ENCODE peak calls at places on chromosomes 6 and 20, in seven cellular contexts. C is lower leg skin, N is fibroblast of mammary gland, I is AG04450, H is cardiac muscle cell, V is thoracic aorta, Y is bronchial epithelial cell. D is an unnamed sample.
A peak's percentile ranks its signal among the peaks of the same experiment; 100 is the strongest.

GRCh38 chr20:5390719-5391118 is 74.0 kb upstream of the PROKR2 start:
- DNase-seq in C (no peak), N (no peak), I (no peak), H (no peak), V (no peak), Y (no peak), D (no peak)

GRCh38 chr6:83872386-83873118 is 13.1 kb downstream of the CYB5R4 start:
- DNase-seq in C (no peak), N (no peak), I (no peak), H (peak; percentile 46), V (no peak), Y (no peak), D (no peak)

GRCh38 chr6:130020106-130020851 is 1.9 kb downstream of the L3MBTL3 start:
- DNase-seq in C (no peak), N (no peak), I (no peak), H (peak; percentile 11), V (no peak), Y (no peak), D (no peak)

GRCh38 chr20:50870572-50871161 is 60.6 kb downstream of the ADNP start:
- DNase-seq in C (no peak), N (no peak), I (no peak), H (peak; percentile 61), V (no peak), Y (no peak), D (peak; percentile 18)

GRCh38 chr6:118748311-118749062 is 97.1 kb upstream of the CEP85L start:
- DNase-seq in C (no peak), N (peak; percentile 65), I (no peak), H (peak; percentile 38), V (no peak), Y (peak; percentile 40), D (peak; percentile 47)

GRCh38 chr6:46674410-46674809 is 13.3 kb upstream of the TDRD6 start:
- DNase-seq in C (no peak), N (no peak), I (no peak), H (no peak), V (no peak), Y (no peak), D (no peak)

GRCh38 chr6:11221623-11222384 is 10.7 kb downstream of the NEDD9 start:
- DNase-seq in C (no peak), N (no peak), I (no peak), H (no peak), V (no peak), Y (peak; percentile 63), D (no peak)

GRCh38 chr6:123074616-123075015 is 78.6 kb downstream of the CLVS2 start:
- DNase-seq in C (no peak), N (no peak), I (no peak), H (no peak), V (no peak), Y (peak; percentile 61), D (no peak)

GRCh38 chr20:61391812-61392520 is 139.9 kb downstream of the CDH4 start:
- DNase-seq in C (no peak), N (peak; percentile 32), I (no peak), H (no peak), V (no peak), Y (peak; percentile 5), D (no peak)

GRCh38 chr6:16544006-16544405 is 217.3 kb downstream of the ATXN1 start:
- DNase-seq in C (no peak), N (peak; percentile 54), I (no peak), H (peak; percentile 67), V (no peak), Y (no peak), D (peak; percentile 31)

GRCh38 chr6:37483917-37484785 is 15.5 kb downstream of the CCDC167 start:
- DNase-seq in C (no peak), N (peak; percentile 38), I (no peak), H (peak; percentile 53), V (no peak), Y (peak; percentile 19), D (no peak)

GRCh38 chr6:23446394-23447001 is 679.5 kb upstream of the NRSN1 start:
- DNase-seq in C (no peak), N (peak; percentile 58), I (peak; percentile 45), H (peak; percentile 73), V (no peak), Y (peak; percentile 57), D (peak; percentile 25)

GRCh38 chr20:41316602-41317535 is 662 bp downstream of the ZHX3 start:
- DNase-seq in C (peak; percentile 78), N (peak; percentile 91), I (peak; percentile 80), H (peak; percentile 76), V (peak; percentile 40), Y (peak; percentile 79), D (no peak)

GRCh38 chr20:7853493-7853892 is 86.8 kb downstream of the HAO1 start:
- DNase-seq in C (no peak), N (peak; percentile 63), I (no peak), H (no peak), V (no peak), Y (peak; percentile 69), D (no peak)

GRCh38 chr20:51712501-51713212 is 55.5 kb downstream of the ATP9A start:
- DNase-seq in C (no peak), N (peak; percentile 30), I (no peak), H (peak; percentile 57), V (no peak), Y (peak; percentile 15), D (no peak)

GRCh38 chr6:40160826-40161225 is 226.6 kb upstream of the MOCS1 start:
- DNase-seq in C (no peak), N (no peak), I (no peak), H (no peak), V (no peak), Y (peak; percentile 29), D (no peak)

GRCh38 chr6:133202610-133203343 is 38.4 kb upstream of the EYA4 start:
- DNase-seq in C (no peak), N (peak; percentile 64), I (peak; percentile 46), H (peak; percentile 5), V (no peak), Y (peak; percentile 45), D (peak; percentile 47)

GRCh38 chr20:12591949-12592470 is 416.8 kb upstream of the SPTLC3 start:
- DNase-seq in C (no peak), N (no peak), I (no peak), H (no peak), V (no peak), Y (no peak), D (no peak)

GRCh38 chr6:160398674-160399271 is 50.6 kb downstream of the SLC22A3 start:
- DNase-seq in C (no peak), N (peak; percentile 69), I (no peak), H (peak; percentile 52), V (no peak), Y (peak; percentile 79), D (no peak)

GRCh38 chr20:728022-728944 is 40.0 kb downstream of the SLC52A3 start:
- DNase-seq in C (no peak), N (peak; percentile 22), I (no peak), H (peak; percentile 44), V (no peak), Y (peak; percentile 7), D (no peak)

GRCh38 chr6:106747139-106747538 is 117.8 kb downstream of the QRSL1 start:
- DNase-seq in C (no peak), N (no peak), I (no peak), H (no peak), V (no peak), Y (peak; percentile 92), D (no peak)

GRCh38 chr20:60363698-60364097 is 405.5 kb downstream of the CDH26 start:
- DNase-seq in C (no peak), N (no peak), I (no peak), H (no peak), V (no peak), Y (no peak), D (no peak)

GRCh38 chr20:47557218-47557617 is 55.5 kb downstream of the NCOA3 start:
- DNase-seq in C (no peak), N (no peak), I (no peak), H (no peak), V (no peak), Y (no peak), D (no peak)
- H3K4me3 ChIP-seq in C (no peak overlapping the region), N (no peak overlapping the region), I (no peak overlapping the region), H (no peak overlapping the region), V (no peak overlapping the region), Y (no peak overlapping the region), D (no peak overlapping the region)

GRCh38 chr6:170266061-170266825 is 24.6 kb downstream of the DLL1 start:
- DNase-seq in C (no peak), N (no peak), I (no peak), H (peak; percentile 5), V (no peak), Y (no peak), D (no peak)
- H3K4me3 ChIP-seq in C (no peak overlapping the region), N (no peak overlapping the region), I (no peak overlapping the region), H (no peak overlapping the region), V (no peak overlapping the region), Y (no peak overlapping the region), D (no peak overlapping the region)

GRCh38 chr6:44850367-44850766 is 462.9 kb downstream of the CDC5L start:
- DNase-seq in C (no peak), N (peak; percentile 33), I (no peak), H (no peak), V (no peak), Y (no peak), D (no peak)
- H3K4me3 ChIP-seq in C (no peak overlapping the region), N (no peak overlapping the region), I (no peak overlapping the region), H (no peak overlapping the region), V (no peak overlapping the region), Y (no peak overlapping the region), D (no peak overlapping the region)

GRCh38 chr6:42038163-42038562 is 12.2 kb upstream of the TAF8 start:
- DNase-seq in C (no peak), N (no peak), I (no peak), H (no peak), V (no peak), Y (no peak), D (no peak)

GRCh38 chr6:42042108-42042507 is 8.2 kb upstream of the TAF8 start:
- DNase-seq in C (no peak), N (no peak), I (no peak), H (no peak), V (no peak), Y (no peak), D (no peak)

GRCh38 chr6:42043787-42044475 is 6.4 kb upstream of the TAF8 start:
- DNase-seq in C (peak; percentile 81), N (peak; percentile 86), I (no peak), H (peak; percentile 88), V (peak; percentile 41), Y (peak; percentile 64), D (peak; percentile 41)

GRCh38 chr6:42041131-42042055 is 8.9 kb upstream of the TAF8 start:
- DNase-seq in C (no peak), N (no peak), I (no peak), H (peak; percentile 62), V (no peak), Y (no peak), D (no peak)

DNA sequence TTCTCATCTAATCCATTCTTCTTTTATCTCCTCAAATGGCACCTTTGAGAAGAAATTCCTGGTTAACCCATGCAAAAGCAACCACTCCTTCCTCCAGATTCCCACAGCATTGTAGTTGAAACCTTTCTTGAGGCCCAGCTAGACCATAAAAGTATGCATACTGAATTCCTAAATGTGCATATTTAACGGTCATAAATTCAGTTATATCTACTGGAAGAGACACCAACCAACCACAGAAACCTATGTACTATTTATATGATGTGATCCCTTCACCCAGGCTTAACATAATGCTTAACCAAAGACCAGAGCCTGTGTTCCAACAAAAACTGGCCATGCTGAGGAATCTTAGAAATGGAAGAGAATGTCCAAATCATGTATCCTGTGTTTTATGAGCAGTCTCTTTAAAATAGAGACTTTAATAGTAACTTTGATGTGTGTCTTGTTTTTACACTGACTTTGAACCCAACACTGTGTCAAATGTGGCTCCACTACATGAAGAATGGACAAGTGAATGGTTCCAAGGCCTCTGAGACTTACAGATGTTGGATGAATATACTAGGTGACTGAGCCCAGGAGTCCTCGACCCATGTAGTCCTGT is 11.4 kb upstream of the TAF8 start:
- DNase-seq in C (no peak), N (no peak), I (no peak), H (no peak), V (no peak), Y (no peak), D (peak; percentile 45)
- H3K4me3 ChIP-seq in C (no peak overlapping the region), N (no peak overlapping the region), I (no peak overlapping the region), H (no peak overlapping the region), V (no peak overlapping the region), Y (no peak overlapping the region), D (no peak overlapping the region)

D was measured in skeletal muscle cell.